ENCODE peak calls at places on chromosomes 16 and 17, in four cellular contexts. Z is CD8-positive, alpha-beta T cell; T is MM.1S; X is Peyer's patch. L is an unnamed sample.

GRCh38 chr17:12850996-12851395 is 61.7 kb downstream of the ARHGAP44 start:
- DNase-seq in Z (no peak), T (no peak), X (no peak), L (no peak)

GRCh38 chr17:64071111-64071510 is 50.7 kb upstream of the ICAM2 start:
- DNase-seq in Z (no peak), T (no peak), X (no peak), L (no peak)

GRCh38 chr16:28212532-28212873 is 738 bp upstream of the XPO6 start:
- DNase-seq in Z (no peak), T (no peak), X (no peak), L (no peak)

GRCh38 chr17:77455111-77455877 is 314.5 kb downstream of the SEC14L1 start:
- DNase-seq in Z (no peak), T (no peak), X (no peak), L (no peak)

GRCh38 chr17:17669081-17669850 is 12.0 kb upstream of the RAI1 start:
- DNase-seq in Z (no peak), T (no peak), X (no peak), L (no peak)

GRCh38 chr17:64377769-64378282 is 12.8 kb downstream of the PECAM1 start:
- DNase-seq in Z (no peak), T (no peak), X (no peak), L (no peak)

GRCh38 chr17:31916496-31917064 is 15.1 kb upstream of the UTP6 start:
- DNase-seq in Z (no peak), T (no peak), X (no peak), L (no peak)

GRCh38 chr16:57818377-57819055 is 16.2 kb upstream of the KIFC3 start:
- DNase-seq in Z (no peak), T (no peak), X (no peak), L (no peak)

GRCh38 chr17:60941028-60941427 is 263.4 kb downstream of the BCAS3 start:
- DNase-seq in Z (no peak), T (no peak), X (peak; percentile 53), L (no peak)

GRCh38 chr16:23857256-23857891 is 21.6 kb downstream of the PRKCB start:
- DNase-seq in Z (no peak), T (no peak), X (no peak), L (no peak)

GRCh38 chr16:77213542-77214108 is 14.4 kb downstream of the SYCE1L start:
- DNase-seq in Z (no peak), T (no peak), X (no peak), L (no peak)

DNA sequence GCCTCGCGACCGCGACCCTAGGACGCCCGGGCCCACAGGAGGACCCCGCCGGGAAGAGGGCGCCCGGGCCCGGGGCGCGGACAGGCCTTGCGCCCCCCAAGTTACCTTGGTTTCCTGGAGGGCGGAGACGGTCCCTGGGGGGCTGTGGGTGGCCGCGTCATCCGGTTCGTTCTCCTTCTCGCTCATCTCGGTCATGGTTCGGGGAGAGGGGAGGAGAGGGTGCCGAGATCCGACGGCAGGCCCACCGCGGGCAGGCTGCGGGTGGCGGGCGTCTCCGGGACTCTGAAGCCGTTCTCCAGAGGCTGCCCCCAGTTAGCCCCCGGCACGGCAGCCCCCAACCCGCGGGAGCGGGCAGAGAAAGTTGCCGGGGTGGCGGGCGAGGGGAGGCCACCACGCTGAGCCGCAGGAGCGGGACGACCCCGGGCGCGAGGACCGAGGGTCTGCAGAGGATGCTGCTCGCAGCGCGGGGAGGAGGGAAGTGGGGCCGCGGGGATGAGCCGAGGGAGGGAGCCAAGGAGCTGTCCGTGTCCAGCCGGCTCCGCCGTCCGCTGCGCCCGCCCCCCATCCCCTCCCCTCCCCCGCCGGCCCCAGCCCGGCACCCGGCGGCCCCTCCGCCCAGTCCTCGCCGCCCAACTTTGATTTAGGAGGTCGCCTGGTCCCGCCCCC is at the start of gene STAC2:
- DNase-seq in Z (no peak), T (no peak), X (no peak), L (no peak)
- H3K27me3 ChIP-seq in Z (peaks cover 4% of the 10 kb centered on the region), T (peaks cover 42% of the 10 kb centered on the region), X (peaks cover 14% of the 10 kb centered on the region), L (peaks cover 19% of the 10 kb centered on the region)

DNA sequence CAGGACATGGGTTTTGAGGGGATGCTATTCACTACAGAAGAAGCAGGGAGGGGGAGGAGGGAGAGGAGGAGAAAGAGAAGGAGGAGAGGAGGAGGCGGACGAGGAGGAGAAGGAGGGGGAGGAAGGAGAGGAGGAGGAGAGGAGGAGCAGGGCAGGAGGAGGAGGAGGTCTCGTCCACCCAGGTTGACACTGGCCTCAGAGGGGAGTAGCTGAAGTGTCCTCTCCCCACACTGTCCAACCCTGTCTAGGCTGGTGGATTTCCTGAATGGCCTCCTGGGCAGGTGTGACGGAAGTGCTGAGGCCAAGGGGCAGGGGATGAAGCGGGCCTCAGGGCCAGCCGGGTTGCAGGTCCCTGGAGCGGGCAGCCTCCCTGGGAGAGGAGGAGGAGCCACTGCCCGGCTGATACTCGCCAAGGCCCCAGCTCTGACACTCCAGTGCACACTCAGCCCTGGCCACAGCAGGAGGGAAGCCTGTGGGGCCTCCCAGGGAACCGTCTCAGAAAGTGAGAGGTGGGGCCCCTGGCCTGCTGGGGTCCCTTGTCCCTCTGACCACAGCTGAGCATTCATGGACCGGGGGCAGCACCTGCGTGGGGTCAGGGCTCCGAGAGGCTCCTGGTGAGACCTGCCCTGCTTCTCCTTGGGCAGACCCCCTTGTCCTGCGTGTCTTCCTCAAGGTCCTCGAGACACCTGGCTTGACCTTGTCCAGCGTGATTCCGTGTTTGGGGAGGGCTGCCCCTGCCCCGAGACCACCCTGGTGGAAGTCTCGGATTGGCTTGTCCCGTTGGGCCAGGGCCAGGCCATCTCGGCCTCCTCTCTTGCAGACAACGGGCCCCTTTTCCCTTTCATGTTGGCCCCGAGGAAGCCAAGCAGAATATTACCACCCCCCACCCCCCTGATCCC is 200.6 kb upstream of the CIBAR2 start:
- DNase-seq in Z (no peak), T (no peak), X (no peak), L (no peak)
- H3K4me1 ChIP-seq in Z (peaks cover 45% of the 10 kb centered on the region), T (peaks cover 1% of the 10 kb centered on the region), X (peaks cover 21% of the 10 kb centered on the region), L (peaks cover 23% of the 10 kb centered on the region)

DNA sequence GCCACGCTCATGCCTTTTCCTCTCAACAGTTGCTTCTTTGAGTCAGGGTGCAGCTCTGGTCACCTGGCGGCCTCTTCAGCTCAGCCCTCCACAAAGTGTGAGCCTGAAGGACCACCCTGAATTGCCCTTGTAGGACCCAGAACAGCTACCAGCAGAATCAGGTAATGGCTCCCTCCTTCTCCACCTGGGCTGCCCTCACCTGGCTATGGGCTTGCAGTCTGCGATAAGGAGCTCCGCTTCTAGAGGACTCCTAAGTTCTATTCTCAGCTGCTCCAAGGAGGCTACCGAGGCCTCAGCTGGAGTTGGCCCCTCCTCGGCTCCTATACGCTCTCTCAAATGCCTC is 13.4 kb downstream of the SMIM5 start:
- DNase-seq in Z (no peak), T (no peak), X (no peak), L (no peak)
- H3K27ac ChIP-seq in Z (no peak overlapping the region), T (peak overlapping the region; percentile 97), X (peak overlapping the region; percentile 91), L (no peak overlapping the region)

GRCh38 chr17:8108972-8109668 is 9.2 kb downstream of the ALOXE3 start:
- DNase-seq in Z (no peak), T (no peak), X (no peak), L (no peak)
- H3K27me3 ChIP-seq in Z (no peaks in the 10 kb centered on the region), T (peaks cover 74% of the 10 kb centered on the region), X (peaks cover 15% of the 10 kb centered on the region), L (peaks cover 19% of the 10 kb centered on the region)

GRCh38 chr16:81787659-81788058 is 8.6 kb downstream of the PLCG2 start:
- DNase-seq in Z (no peak), T (no peak), X (no peak), L (no peak)

GRCh38 chr16:81784042-81784785 is 5.1 kb downstream of the PLCG2 start:
- DNase-seq in Z (no peak), T (no peak), X (peak; percentile 77), L (no peak)

GRCh38 chr16:81786321-81786720 is 7.2 kb downstream of the PLCG2 start:
- DNase-seq in Z (no peak), T (no peak), X (no peak), L (no peak)

GRCh38 chr16:81786868-81787267 is 7.8 kb downstream of the PLCG2 start:
- DNase-seq in Z (no peak), T (no peak), X (no peak), L (no peak)

GRCh38 chr16:81785138-81785924 is 6.2 kb downstream of the PLCG2 start:
- DNase-seq in Z (no peak), T (no peak), X (no peak), L (no peak)
- H3K4me1 ChIP-seq in Z (no peaks in the 10 kb centered on the region), T (no peaks in the 10 kb centered on the region), X (peaks cover 16% of the 10 kb centered on the region), L (peaks cover under 1% of the 10 kb centered on the region)

GRCh38 chr17:67830440-67830839 is 5.1 kb downstream of the BPTF start:
- DNase-seq in Z (no peak), T (no peak), X (no peak), L (no peak)

GRCh38 chr17:67834634-67835033 is 9.3 kb downstream of the BPTF start:
- DNase-seq in Z (no peak), T (no peak), X (no peak), L (no peak)

GRCh38 chr17:67833946-67834631 is 8.8 kb downstream of the BPTF start:
- DNase-seq in Z (no peak), T (no peak), X (no peak), L (no peak)

GRCh38 chr17:67831268-67831667 is 6.0 kb downstream of the BPTF start:
- DNase-seq in Z (no peak), T (no peak), X (no peak), L (no peak)

GRCh38 chr17:67833134-67833533 is 7.8 kb downstream of the BPTF start:
- DNase-seq in Z (no peak), T (no peak), X (no peak), L (no peak)
- H3K27ac ChIP-seq in Z (no peak overlapping the region), T (no peak overlapping the region), X (no peak overlapping the region), L (no peak overlapping the region)

GRCh38 chr16:3171181-3171854 is 16.7 kb upstream of the OR1F1 start:
- DNase-seq in Z (no peak), T (peak; percentile 72), X (no peak), L (no peak)

GRCh38 chr16:3173892-3174617 is 13.9 kb upstream of the OR1F1 start:
- DNase-seq in Z (no peak), T (peak; percentile 87), X (no peak), L (no peak)

GRCh38 chr16:3174618-3175148 is 13.3 kb upstream of the OR1F1 start:
- DNase-seq in Z (no peak), T (no peak), X (no peak), L (no peak)

GRCh38 chr16:3171855-3172593 is 16.0 kb upstream of the OR1F1 start:
- DNase-seq in Z (no peak), T (peak; percentile 44), X (no peak), L (no peak)

GRCh38 chr16:3175157-3176153 is 12.5 kb upstream of the OR1F1 start:
- DNase-seq in Z (no peak), T (no peak), X (no peak), L (no peak)
- H3K27me3 ChIP-seq in Z (peaks cover 40% of the 10 kb centered on the region), T (peaks cover 65% of the 10 kb centered on the region), X (peaks cover 63% of the 10 kb centered on the region), L (peaks cover 49% of the 10 kb centered on the region)

DNA sequence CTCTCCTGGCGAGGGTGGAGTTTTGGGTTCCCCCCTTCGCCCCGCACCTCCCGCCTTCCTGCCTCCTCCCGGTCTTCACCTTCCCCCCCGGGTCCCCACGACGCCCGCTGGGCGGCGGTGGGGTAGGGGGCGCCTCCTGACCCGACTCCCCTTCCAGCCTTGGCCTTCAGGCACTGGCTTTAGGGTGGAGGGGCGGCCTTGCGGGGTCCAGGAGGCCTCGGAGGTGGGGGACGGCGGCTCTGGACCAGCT is 2.4 kb downstream of the SLC16A3 start:
- DNase-seq in Z (no peak), T (no peak), X (peak; percentile 73), L (no peak)
- H3K4me1 ChIP-seq in Z (peaks cover 46% of the 10 kb centered on the region), T (peaks cover 12% of the 10 kb centered on the region), X (peaks cover 18% of the 10 kb centered on the region), L (peaks cover 46% of the 10 kb centered on the region)